ENCODE peak calls at places on chromosomes 16 and 17, in seven cellular contexts. L is stomach; J is dorsolateral prefrontal cortex; A is Panc1; Y is left lung; O is CD8-positive, alpha-beta memory T cell; Z is right lobe of liver. N is an unnamed sample.

GRCh38 chr17:73723317-73723716 is 79.1 kb upstream of the SDK2 start:
- DNase-seq in J (no peak), Z (no peak), Y (no peak), A (no peak), O (no peak), L (no peak), N (no peak)

GRCh38 chr16:50114357-50115129 is 38.6 kb upstream of the TENT4B start:
- DNase-seq in A (no peak), O (no peak), J (no peak), L (no peak), Z (no peak), Y (no peak), N (no peak)

GRCh38 chr16:57517397-57518367 is 18.7 kb downstream of the CCDC102A start:
- DNase-seq in O (no peak), L (no peak), J (no peak), Z (no peak), Y (no peak), A (no peak), N (no peak)

GRCh38 chr17:83064732-83065659 is 14.4 kb upstream of the METRNL start:
- DNase-seq in J (peak; percentile 33), Z (peak; percentile 68), L (peak; percentile 91), Y (peak; percentile 68), A (no peak), O (peak; percentile 27), N (no peak)

GRCh38 chr16:3035972-3036725 is 595 bp downstream of the BICDL2 start:
- DNase-seq in L (peak; percentile 79), Z (no peak), O (no peak), Y (no peak), J (no peak), A (no peak), N (no peak)

GRCh38 chr17:48335858-48336500 is 94.0 kb downstream of the SKAP1 start:
- DNase-seq in L (no peak), J (no peak), A (peak; percentile 62), O (no peak), Y (no peak), Z (no peak), N (peak; percentile 4)

GRCh38 chr17:37802712-37803416 is 58.0 kb upstream of the HNF1B start:
- DNase-seq in Z (peak; percentile 34), A (no peak), J (no peak), L (peak; percentile 38), O (no peak), Y (peak; percentile 47), N (peak; percentile 39)

GRCh38 chr17:40950176-40950575 is 12.7 kb upstream of the KRT23 start:
- DNase-seq in L (no peak), Y (no peak), A (no peak), J (no peak), Z (no peak), O (no peak), N (no peak)

GRCh38 chr16:86002178-86002577 is 103.2 kb downstream of the IRF8 start:
- DNase-seq in Y (no peak), O (no peak), L (no peak), A (no peak), J (no peak), Z (no peak), N (no peak)

GRCh38 chr16:27259710-27260109 is 8.9 kb downstream of the NSMCE1 start:
- DNase-seq in J (no peak), L (no peak), Z (no peak), O (no peak), A (no peak), Y (no peak), N (no peak)

GRCh38 chr16:65739518-65739917 is 617.7 kb upstream of the CDH11 start:
- DNase-seq in O (no peak), A (no peak), Y (no peak), Z (no peak), J (no peak), L (no peak), N (no peak)

GRCh38 chr17:2707721-2708584 is 3.6 kb downstream of the CLUH start:
- DNase-seq in L (peak; percentile 60), A (no peak), Y (no peak), Z (peak; percentile 64), J (no peak), O (no peak), N (no peak)

GRCh38 chr17:41490620-41491019 is 910 bp upstream of the KRT36 start:
- DNase-seq in J (no peak), Y (no peak), Z (no peak), L (no peak), A (no peak), O (no peak), N (no peak)

GRCh38 chr16:314351-314750 is 31.4 kb downstream of the PDIA2 start:
- DNase-seq in Z (no peak), A (no peak), Y (no peak), J (no peak), O (no peak), L (no peak), N (no peak)

GRCh38 chr16:78987676-78988075 is 612.9 kb downstream of the MAF start:
- DNase-seq in J (no peak), O (no peak), A (no peak), Z (no peak), L (no peak), Y (no peak), N (no peak)

GRCh38 chr17:71273451-71273850 is 847.4 kb upstream of the SOX9 start:
- DNase-seq in Z (no peak), A (no peak), Y (no peak), L (no peak), J (no peak), O (no peak), N (peak; percentile 22)

GRCh38 chr17:81447331-81447933 is 52.2 kb downstream of the BAHCC1 start:
- DNase-seq in L (no peak), A (no peak), O (no peak), Z (no peak), J (no peak), Y (no peak), N (no peak)

GRCh38 chr16:10093564-10093963 is 88.7 kb downstream of the GRIN2A start:
- DNase-seq in L (no peak), Z (no peak), J (no peak), O (no peak), Y (no peak), A (no peak), N (no peak)

GRCh38 chr16:10368984-10369551 is 16.8 kb upstream of the ATF7IP2 start:
- DNase-seq in Y (no peak), J (no peak), Z (no peak), O (no peak), A (no peak), L (no peak), N (no peak)

GRCh38 chr17:63816669-63817068 is 10.6 kb upstream of the PSMC5 start:
- DNase-seq in O (no peak), J (no peak), Z (no peak), A (no peak), Y (no peak), L (no peak), N (no peak)

GRCh38 chr16:8626946-8627345 is 5.4 kb downstream of the METTL22 start:
- DNase-seq in A (no peak), Y (no peak), J (no peak), L (no peak), Z (no peak), O (no peak), N (no peak)

DNA sequence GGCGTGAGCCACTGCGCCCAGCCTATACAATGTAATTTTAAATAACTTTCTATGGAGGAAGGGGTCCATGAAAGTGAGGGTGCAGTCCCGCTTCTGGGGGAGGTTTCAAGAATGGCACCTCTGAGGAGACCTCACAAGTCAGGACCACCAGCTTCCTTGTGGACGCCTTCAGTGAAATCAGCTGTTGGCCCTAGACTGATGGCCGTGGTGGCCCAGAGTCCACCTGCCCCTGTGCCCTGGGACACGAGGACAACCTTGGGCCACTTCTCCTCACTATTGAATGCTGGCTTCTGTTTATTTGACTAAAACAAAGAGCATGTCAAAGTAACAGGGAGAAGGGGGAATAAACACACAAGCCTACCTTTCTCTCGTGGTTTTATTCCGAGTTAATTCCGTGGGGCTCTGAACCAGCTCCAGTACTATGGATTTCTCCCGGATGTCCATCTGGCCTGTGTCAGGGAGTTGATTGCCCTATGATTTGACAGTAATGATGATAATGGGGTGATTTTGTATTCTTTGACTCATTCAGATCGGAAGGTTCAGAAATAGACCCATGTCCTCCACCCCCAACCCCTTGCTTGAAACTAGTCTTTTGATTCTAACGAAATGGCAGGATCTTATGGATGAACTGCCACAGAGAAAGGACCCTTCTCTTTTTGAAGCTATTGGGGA is 8.6 kb upstream of the CBX4 start:
- DNase-seq in L (no peak), Z (no peak), A (no peak), J (no peak), Y (no peak), O (no peak), N (no peak)
- H3K27me3 ChIP-seq in L (peaks cover 14% of the 10 kb centered on the region), Z (no peaks in the 10 kb centered on the region), A (no peaks in the 10 kb centered on the region), J (peaks cover 16% of the 10 kb centered on the region), Y (peaks cover 62% of the 10 kb centered on the region), O (peaks cover 18% of the 10 kb centered on the region), N (peaks cover 5% of the 10 kb centered on the region)

DNA sequence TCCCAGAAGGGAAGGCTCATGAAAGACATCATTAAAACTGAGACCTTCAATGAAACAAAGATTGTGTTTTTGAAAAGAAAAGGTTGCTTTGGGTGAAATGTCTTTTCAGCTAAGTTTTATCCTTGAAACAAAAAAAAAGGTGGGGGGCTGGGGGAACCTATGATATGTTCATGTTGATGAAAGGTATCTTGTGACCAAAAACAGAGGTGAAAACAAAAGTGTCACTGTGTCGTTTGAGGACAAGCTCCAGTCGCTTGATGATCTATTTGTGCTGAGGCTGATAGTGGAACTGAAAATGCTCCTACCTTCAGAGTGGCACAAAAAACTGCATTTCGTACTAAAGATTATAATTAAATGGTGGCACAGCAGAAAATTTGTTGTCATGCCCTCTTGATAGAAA is 59.0 kb downstream of the IQCK start:
- DNase-seq in Y (no peak), L (no peak), J (no peak), O (no peak), A (no peak), Z (no peak), N (no peak)
- H3K4me3 ChIP-seq in Y (no peak overlapping the region), L (no peak overlapping the region), J (no peak overlapping the region), O (no peak overlapping the region), A (no peak overlapping the region), Z (no peak overlapping the region), N (no peak overlapping the region)

DNA sequence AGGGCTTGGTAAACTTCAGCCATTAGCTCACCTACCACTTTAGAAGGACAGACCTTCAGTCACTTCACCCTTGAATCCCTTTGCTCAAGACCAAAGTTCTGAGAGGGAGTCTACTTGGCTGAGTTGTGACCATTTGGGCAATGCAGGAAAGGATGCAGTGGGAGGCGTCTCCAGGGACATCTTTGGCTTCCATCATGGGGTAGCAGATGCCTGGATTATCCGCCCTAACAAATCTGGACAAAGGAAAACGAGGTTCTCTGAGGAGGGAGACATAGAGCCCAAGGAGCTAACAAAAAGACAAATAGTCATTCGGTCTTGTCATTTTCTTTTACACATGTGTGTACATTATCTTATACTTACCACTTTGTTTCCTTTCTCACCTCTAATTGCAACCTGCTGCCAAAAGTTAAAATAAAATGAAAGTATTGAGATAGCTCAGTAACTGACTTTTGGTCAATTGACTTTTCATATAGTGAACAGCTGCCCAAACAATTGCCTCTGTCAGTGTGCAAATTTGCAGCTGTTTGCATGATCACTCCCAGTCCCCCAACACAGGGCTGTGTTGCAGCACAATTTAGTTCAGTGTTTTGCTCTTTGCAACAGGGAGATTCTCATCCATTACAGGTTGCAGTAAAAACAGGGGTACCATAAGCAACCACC is 108.9 kb upstream of the EEF2KMT start:
- DNase-seq in Y (no peak), Z (no peak), A (no peak), O (no peak), J (no peak), L (no peak), N (no peak)
- H3K27me3 ChIP-seq in Y (no peaks in the 10 kb centered on the region), Z (no peaks in the 10 kb centered on the region), A (no peaks in the 10 kb centered on the region), O (no peaks in the 10 kb centered on the region), J (no peaks in the 10 kb centered on the region), L (no peaks in the 10 kb centered on the region), N (no peaks in the 10 kb centered on the region)

GRCh38 chr17:59151007-59151406 is 4.0 kb downstream of the SKA2 start:
- DNase-seq in Y (no peak), L (no peak), J (no peak), Z (no peak), O (no peak), A (no peak), N (no peak)
- H3K4me3 ChIP-seq in Y (no peak overlapping the region), L (no peak overlapping the region), J (no peak overlapping the region), Z (no peak overlapping the region), O (no peak overlapping the region), A (no peak overlapping the region), N (no peak overlapping the region)